ENCODE peak calls at places on chromosomes 1 and 21, in six cellular contexts. S, U, Q, B, X and L are unnamed samples.

GRCh38 chr1:37478890-37479254 is 4.5 kb downstream of the ZC3H12A start:
- DNase-seq in B (peak), Q (peak), X (no peak), U (peak), S (peak), L (peak)

GRCh38 chr1:1173061-1173792 is 453 bp upstream of the TTLL10 start:
- DNase-seq in B (no peak), S (no peak), Q (no peak), X (peak), U (no peak), L (no peak)

GRCh38 chr1:218304281-218305039 is 19.4 kb downstream of the RRP15 start:
- DNase-seq in U (peak), S (peak), B (no peak), X (no peak), Q (peak), L (peak)

GRCh38 chr1:113860891-113861290 is 10.6 kb downstream of the PTPN22 start:
- DNase-seq in Q (peak), U (peak), S (peak), B (no peak), X (no peak), L (no peak)

GRCh38 chr1:174799136-174799479 is 200.6 kb upstream of the CACYBP start:
- DNase-seq in B (no peak), S (no peak), X (no peak), U (no peak), Q (no peak), L (no peak)

GRCh38 chr21:38159355-38159754 is 97.4 kb upstream of the KCNJ15 start:
- DNase-seq in B (peak), X (no peak), Q (peak), U (peak), S (peak), L (peak)

GRCh38 chr1:74504125-74505065 is 8.0 kb downstream of the LRRC53 start:
- DNase-seq in S (peak), U (peak), B (peak), X (no peak), Q (no peak), L (peak)

GRCh38 chr1:107277022-107277421 is 136.2 kb downstream of the NTNG1 start:
- DNase-seq in B (peak), S (peak), X (no peak), Q (peak), U (peak), L (no peak)

GRCh38 chr1:147080671-147081394 is 91.4 kb downstream of the PRKAB2 start:
- DNase-seq in B (no peak), X (no peak), U (no peak), S (no peak), Q (no peak), L (no peak)

GRCh38 chr1:160646711-160647328 is at the start of gene SLAMF1:
- DNase-seq in Q (no peak), B (no peak), U (no peak), X (no peak), S (no peak), L (peak)

GRCh38 chr1:21368514-21369289 is 71.2 kb upstream of the NBPF3 start:
- DNase-seq in B (no peak), S (peak), Q (peak), U (peak), X (peak), L (peak)

GRCh38 chr1:156476501-156477298 is 23.9 kb downstream of the MEF2D start:
- DNase-seq in X (no peak), Q (peak), U (peak), B (no peak), S (peak), L (peak)

GRCh38 chr1:24301395-24302175 is 17.6 kb upstream of the GRHL3 start:
- DNase-seq in S (peak), Q (no peak), X (no peak), U (peak), B (no peak), L (no peak)

GRCh38 chr1:97668945-97669344 is 251.9 kb downstream of the DPYD start:
- DNase-seq in Q (peak), B (peak), U (peak), S (peak), X (no peak), L (no peak)

GRCh38 chr1:32878183-32878582 is 7.5 kb upstream of the FNDC5 start:
- DNase-seq in Q (peak), U (peak), S (peak), X (peak), B (no peak), L (no peak)

GRCh38 chr1:198499588-198499987 is 40.9 kb downstream of the ATP6V1G3 start:
- DNase-seq in B (no peak), S (no peak), X (no peak), Q (no peak), U (peak), L (no peak)

GRCh38 chr1:81179239-81179638 is 621.5 kb upstream of the ADGRL2 start:
- DNase-seq in S (peak), B (no peak), X (no peak), Q (peak), U (peak), L (no peak)

GRCh38 chr1:192119701-192120100 is 38.6 kb upstream of the RGS18 start:
- DNase-seq in X (no peak), B (no peak), Q (no peak), U (no peak), S (no peak), L (no peak)

GRCh38 chr1:27299385-27300252 is 22.3 kb upstream of the TMEM222 start:
- DNase-seq in X (peak), S (peak), U (peak), B (no peak), Q (peak), L (no peak)

GRCh38 chr1:159090566-159091546 is 14.3 kb upstream of the AIM2 start:
- DNase-seq in Q (no peak), X (no peak), S (peak), B (no peak), U (peak), L (no peak)

GRCh38 chr1:192521734-192522133 is 53.8 kb upstream of the RGS1 start:
- DNase-seq in Q (no peak), B (no peak), U (no peak), X (no peak), S (no peak), L (peak)

GRCh38 chr1:13824626-13825025 is 124.6 kb downstream of the PRDM2 start:
- DNase-seq in U (no peak), S (no peak), X (no peak), Q (no peak), B (no peak), L (no peak)

GRCh38 chr1:35888255-35888654 is 5.2 kb downstream of the AGO1 start:
- DNase-seq in Q (no peak), X (no peak), S (no peak), U (no peak), B (no peak), L (no peak)

GRCh38 chr1:228378453-228379164 is 28.0 kb downstream of the TRIM11 start:
- DNase-seq in Q (no peak), S (peak), X (peak), U (peak), B (peak), L (peak)

GRCh38 chr1:201295861-201296260 is 12.6 kb downstream of the PKP1 start:
- DNase-seq in U (peak), B (no peak), S (peak), Q (peak), X (no peak), L (no peak)

GRCh38 chr21:41642399-41642798 is 124.5 kb downstream of the RIPK4 start:
- DNase-seq in S (peak), X (no peak), B (no peak), U (peak), Q (peak), L (no peak)

GRCh38 chr1:226239421-226239820 is 16.0 kb downstream of the MIXL1 start:
- DNase-seq in B (no peak), Q (no peak), S (no peak), X (no peak), U (no peak), L (no peak)

GRCh38 chr1:192907545-192908243 is 98.9 kb downstream of the RGS2 start:
- DNase-seq in X (no peak), S (peak), U (peak), B (no peak), Q (no peak), L (no peak)

GRCh38 chr1:80731241-80731894 is 1069.4 kb upstream of the ADGRL2 start:
- DNase-seq in U (no peak), S (no peak), X (no peak), B (no peak), Q (no peak), L (no peak)

GRCh38 chr1:232179896-232180760 is 449.8 kb downstream of the SIPA1L2 start:
- DNase-seq in S (no peak), Q (no peak), B (no peak), X (no peak), U (no peak), L (no peak)

GRCh38 chr1:223620297-223620900 is 45.1 kb downstream of the CAPN8 start:
- DNase-seq in S (no peak), Q (peak), B (no peak), U (peak), X (no peak), L (no peak)

GRCh38 chr1:56472860-56473259 is 106.5 kb downstream of the PLPP3 start:
- DNase-seq in S (no peak), U (no peak), Q (no peak), X (no peak), B (no peak), L (no peak)